ENCODE peak calls at places on chromosomes 2 and 18, in eight cellular contexts. One of them, this sample, is unnamed.
A peak's percentile ranks its signal among the peaks of the same experiment; 100 is the strongest.

GRCh38 chr18:57975805-57976204 is 68.2 kb upstream of the NEDD4L start:
- DNase-seq in H54: no peak
- DNase-seq in A172: no peak
- DNase-seq in NCI-H748 treated with DMSO at 0.1 percent for 48 hours: no peak
- DNase-seq in hypothalamus: no peak
- DNase-seq in left ventricle myocardium superior: no peak
- DNase-seq in NCI-H1092 treated with DMSO at 0.1 percent for 48 hours: no peak
- DNase-seq in NCI-H345: no peak
- DNase-seq in this sample: no peak

GRCh38 chr2:233832869-233833812 is 21.2 kb downstream of the HJURP start:
- DNase-seq in NCI-H1092 treated with DMSO at 0.1 percent for 48 hours: peak; percentile 46
- DNase-seq in H54: peak; percentile 71
- DNase-seq in NCI-H748 treated with DMSO at 0.1 percent for 48 hours: peak; percentile 8
- DNase-seq in left ventricle myocardium superior: no peak
- DNase-seq in NCI-H345: peak; percentile 57
- DNase-seq in hypothalamus: no peak
- DNase-seq in A172: peak; percentile 86
- DNase-seq in this sample: peak; percentile 7

GRCh38 chr18:73340135-73340934 is 472.5 kb upstream of the NETO1 start:
- DNase-seq in hypothalamus: no peak
- DNase-seq in NCI-H345: no peak
- DNase-seq in left ventricle myocardium superior: no peak
- DNase-seq in NCI-H748 treated with DMSO at 0.1 percent for 48 hours: no peak
- DNase-seq in NCI-H1092 treated with DMSO at 0.1 percent for 48 hours: no peak
- DNase-seq in H54: no peak
- DNase-seq in A172: no peak
- DNase-seq in this sample: no peak

GRCh38 chr2:98634406-98635092 is 26.2 kb downstream of the UNC50 start:
- DNase-seq in left ventricle myocardium superior: no peak
- DNase-seq in NCI-H748 treated with DMSO at 0.1 percent for 48 hours: no peak
- DNase-seq in NCI-H1092 treated with DMSO at 0.1 percent for 48 hours: no peak
- DNase-seq in H54: no peak
- DNase-seq in NCI-H345: no peak
- DNase-seq in A172: no peak
- DNase-seq in hypothalamus: no peak
- DNase-seq in this sample: peak; percentile 7

GRCh38 chr2:208479342-208479741 is 72.8 kb downstream of the PTH2R start:
- DNase-seq in hypothalamus: no peak
- DNase-seq in H54: no peak
- DNase-seq in left ventricle myocardium superior: no peak
- DNase-seq in NCI-H345: no peak
- DNase-seq in NCI-H1092 treated with DMSO at 0.1 percent for 48 hours: no peak
- DNase-seq in A172: no peak
- DNase-seq in NCI-H748 treated with DMSO at 0.1 percent for 48 hours: no peak
- DNase-seq in this sample: no peak

GRCh38 chr18:21361297-21361880 is 119.4 kb downstream of the GREB1L start:
- DNase-seq in hypothalamus: no peak
- DNase-seq in NCI-H1092 treated with DMSO at 0.1 percent for 48 hours: no peak
- DNase-seq in H54: no peak
- DNase-seq in A172: no peak
- DNase-seq in NCI-H345: no peak
- DNase-seq in left ventricle myocardium superior: no peak
- DNase-seq in NCI-H748 treated with DMSO at 0.1 percent for 48 hours: no peak
- DNase-seq in this sample: peak; percentile 31

GRCh38 chr18:69674921-69675405 is 272.7 kb downstream of the CD226 start:
- DNase-seq in hypothalamus: no peak
- DNase-seq in NCI-H748 treated with DMSO at 0.1 percent for 48 hours: no peak
- DNase-seq in A172: no peak
- DNase-seq in NCI-H345: no peak
- DNase-seq in left ventricle myocardium superior: no peak
- DNase-seq in NCI-H1092 treated with DMSO at 0.1 percent for 48 hours: no peak
- DNase-seq in H54: no peak
- DNase-seq in this sample: no peak

GRCh38 chr2:45002661-45003210 is 6.5 kb downstream of the SIX2 start:
- DNase-seq in NCI-H1092 treated with DMSO at 0.1 percent for 48 hours: no peak
- DNase-seq in NCI-H748 treated with DMSO at 0.1 percent for 48 hours: no peak
- DNase-seq in A172: no peak
- DNase-seq in left ventricle myocardium superior: no peak
- DNase-seq in hypothalamus: no peak
- DNase-seq in NCI-H345: peak; percentile 36
- DNase-seq in H54: no peak
- DNase-seq in this sample: no peak

GRCh38 chr2:237697586-237698337 is 70.4 kb downstream of the LRRFIP1 start:
- DNase-seq in H54: no peak
- DNase-seq in NCI-H345: no peak
- DNase-seq in left ventricle myocardium superior: no peak
- DNase-seq in A172: no peak
- DNase-seq in NCI-H1092 treated with DMSO at 0.1 percent for 48 hours: no peak
- DNase-seq in NCI-H748 treated with DMSO at 0.1 percent for 48 hours: no peak
- DNase-seq in hypothalamus: no peak
- DNase-seq in this sample: no peak

This sample was measured in HCT116.